ENCODE peak calls at places on chromosome 1, in nine cellular contexts. Y is BJ, O is fibroblast of lung, I is fibroblast of pulmonary artery, F is thoracic aorta, L is skeletal muscle cell, G is fibroblast of the aortic adventitia, J is retinal pigment epithelial cell, W is right atrium auricular region. A is an unnamed sample.
A peak's percentile ranks its signal among the peaks of the same experiment; 100 is the strongest.

GRCh38 chr1:32335951-32336867 is at the start of gene MARCKSL1:
- DNase-seq in Y (no peak), O (peak; percentile 63), I (peak; percentile 73), F (peak; percentile 36), L (no peak), G (peak; percentile 57), J (no peak), W (peak; percentile 85), A (no peak)

GRCh38 chr1:64074767-64075166 is 128.7 kb upstream of the UBE2U start:
- DNase-seq in Y (no peak), O (no peak), I (no peak), F (no peak), L (no peak), G (no peak), J (no peak), W (no peak), A (no peak)

GRCh38 chr1:114154146-114154962 is 685 bp upstream of the SYT6 start:
- DNase-seq in Y (no peak), O (peak; percentile 29), I (peak; percentile 8), F (no peak), L (no peak), G (peak; percentile 13), J (no peak), W (no peak), A (no peak)

GRCh38 chr1:85144351-85144750 is 56.5 kb downstream of the SYDE2 start:
- DNase-seq in Y (no peak), O (no peak), I (no peak), F (no peak), L (no peak), G (no peak), J (no peak), W (no peak), A (no peak)

GRCh38 chr1:201455098-201455497 is 13.9 kb downstream of the PHLDA3 start:
- DNase-seq in Y (no peak), O (no peak), I (no peak), F (no peak), L (no peak), G (no peak), J (no peak), W (no peak), A (no peak)

GRCh38 chr1:6108937-6109636 is 63.4 kb downstream of the KCNAB2 start:
- DNase-seq in Y (no peak), O (peak; percentile 27), I (peak; percentile 52), F (no peak), L (no peak), G (peak; percentile 30), J (peak; percentile 9), W (no peak), A (peak; percentile 15)

GRCh38 chr1:109922326-109922725 is 11.7 kb downstream of the CSF1 start:
- DNase-seq in Y (no peak), O (no peak), I (no peak), F (no peak), L (no peak), G (no peak), J (no peak), W (no peak), A (no peak)

GRCh38 chr1:111707906-111708305 is 31.3 kb downstream of the INKA2 start:
- DNase-seq in Y (no peak), O (peak; percentile 29), I (peak; percentile 35), F (no peak), L (no peak), G (no peak), J (no peak), W (no peak), A (no peak)

GRCh38 chr1:201552941-201553341 is 14.0 kb downstream of the NAV1 start:
- DNase-seq in Y (no peak), O (peak; percentile 86), I (no peak), F (no peak), L (no peak), G (peak; percentile 52), J (no peak), W (no peak), A (no peak)

GRCh38 chr1:6280761-6281451 is 20.0 kb upstream of the GPR153 start:
- DNase-seq in Y (no peak), O (no peak), I (no peak), F (no peak), L (no peak), G (no peak), J (no peak), W (no peak), A (no peak)

GRCh38 chr1:2948751-2949680 is 72.3 kb upstream of the ACTRT2 start:
- DNase-seq in Y (no peak), O (no peak), I (no peak), F (no peak), L (no peak), G (no peak), J (no peak), W (no peak), A (no peak)

GRCh38 chr1:47828965-47829364 is 168.2 kb downstream of the TRABD2B start:
- DNase-seq in Y (no peak), O (no peak), I (no peak), F (no peak), L (no peak), G (no peak), J (no peak), W (no peak), A (no peak)

GRCh38 chr1:114137497-114137896 is 16.2 kb downstream of the SYT6 start:
- DNase-seq in Y (no peak), O (no peak), I (no peak), F (no peak), L (no peak), G (no peak), J (no peak), W (no peak), A (no peak)

GRCh38 chr1:47996406-47997226 is 569 bp downstream of the TRABD2B start:
- DNase-seq in Y (no peak), O (no peak), I (no peak), F (no peak), L (no peak), G (no peak), J (no peak), W (no peak), A (no peak)

GRCh38 chr1:63523738-63524137 is 413 bp downstream of the EFCAB7 start:
- DNase-seq in Y (no peak), O (no peak), I (no peak), F (no peak), L (no peak), G (no peak), J (no peak), W (no peak), A (peak; percentile 2)

GRCh38 chr1:20223659-20224058 is 37.3 kb upstream of the PLA2G2C start:
- DNase-seq in Y (no peak), O (no peak), I (no peak), F (no peak), L (no peak), G (no peak), J (peak; percentile 2), W (no peak), A (no peak)

GRCh38 chr1:114298059-114298458 is 144.4 kb upstream of the SYT6 start:
- DNase-seq in Y (no peak), O (no peak), I (no peak), F (no peak), L (no peak), G (no peak), J (no peak), W (no peak), A (no peak)

GRCh38 chr1:62286778-62287224 is 32.4 kb downstream of the KANK4 start:
- DNase-seq in Y (no peak), O (peak; percentile 36), I (peak; percentile 6), F (no peak), L (no peak), G (no peak), J (no peak), W (no peak), A (no peak)
- H3K4me3 ChIP-seq in Y (no peak overlapping the region), O (no peak overlapping the region), I (no peak overlapping the region), F (peak overlapping the region; percentile 20), L (no peak overlapping the region), G (no peak overlapping the region), J (no peak overlapping the region), W (no peak overlapping the region), A (peak overlapping the region; percentile 4)

GRCh38 chr1:14925336-14926136 is 228.0 kb upstream of the TMEM51 start:
- DNase-seq in Y (no peak), O (no peak), I (no peak), F (no peak), L (no peak), G (no peak), J (no peak), W (no peak), A (no peak)
- H3K4me3 ChIP-seq in Y (peak overlapping the region; percentile 75), O (peak overlapping the region; percentile 60), I (peak overlapping the region; percentile 48), F (peak overlapping the region; percentile 86), L (peak overlapping the region; percentile 58), G (peak overlapping the region; percentile 72), J (peak overlapping the region; percentile 63), W (peak overlapping the region; percentile 48), A (peak overlapping the region; percentile 56)

DNA sequence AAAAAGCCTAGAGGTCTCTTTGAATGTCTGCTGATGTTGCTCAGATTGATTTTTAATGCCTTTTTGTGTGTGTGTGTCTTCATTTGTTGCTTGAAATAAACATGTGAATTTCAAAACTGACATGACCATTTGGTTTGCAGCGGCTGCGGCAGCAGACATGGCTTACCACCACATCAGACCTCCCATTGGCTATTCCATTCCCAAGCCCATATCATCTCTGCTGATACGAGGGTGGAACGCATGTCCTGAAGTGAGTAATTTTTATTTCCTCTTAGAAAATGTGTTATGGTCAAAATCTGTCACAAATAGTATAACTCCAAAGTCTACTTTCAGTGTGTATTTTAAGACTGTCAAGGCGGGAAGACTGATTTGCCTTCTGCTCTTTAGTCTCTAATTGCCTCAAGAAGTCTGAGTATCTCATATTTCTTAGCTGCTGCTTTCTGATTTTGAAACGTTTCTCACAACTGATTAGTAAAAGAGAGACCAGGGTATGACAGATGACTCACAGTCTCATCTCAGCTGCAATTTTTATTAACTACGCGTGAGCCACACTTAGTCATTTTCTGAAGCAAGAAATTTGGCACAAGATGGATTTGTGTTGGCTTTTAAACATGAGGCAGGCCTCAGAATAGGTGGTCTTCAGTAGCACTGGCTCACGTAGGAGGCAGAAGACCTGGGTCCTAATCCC is 49.0 kb downstream of the LRRC53 start:
- DNase-seq in Y (no peak), O (peak; percentile 65), I (peak; percentile 17), F (no peak), L (peak; percentile 37), G (no peak), J (peak; percentile 64), W (no peak), A (no peak)
- H3K4me3 ChIP-seq in Y (no peak overlapping the region), O (no peak overlapping the region), I (no peak overlapping the region), F (no peak overlapping the region), L (no peak overlapping the region), G (no peak overlapping the region), J (no peak overlapping the region), W (no peak overlapping the region), A (no peak overlapping the region)

GRCh38 chr1:243474384-243474851 is 218.6 kb downstream of the SDCCAG8 start:
- DNase-seq in Y (no peak), O (no peak), I (no peak), F (no peak), L (no peak), G (no peak), J (no peak), W (no peak), A (no peak)

GRCh38 chr1:243473281-243474210 is 217.7 kb downstream of the SDCCAG8 start:
- DNase-seq in Y (no peak), O (peak; percentile 42), I (peak; percentile 55), F (no peak), L (no peak), G (peak; percentile 54), J (no peak), W (no peak), A (no peak)

GRCh38 chr1:243471026-243471685 is 215.3 kb downstream of the SDCCAG8 start:
- DNase-seq in Y (no peak), O (no peak), I (no peak), F (no peak), L (no peak), G (no peak), J (no peak), W (no peak), A (no peak)

GRCh38 chr1:243470492-243470891 is 214.7 kb downstream of the SDCCAG8 start:
- DNase-seq in Y (no peak), O (no peak), I (no peak), F (no peak), L (no peak), G (no peak), J (no peak), W (no peak), A (no peak)

GRCh38 chr1:243471754-243472725 is 216.2 kb downstream of the SDCCAG8 start:
- DNase-seq in Y (no peak), O (peak; percentile 68), I (peak; percentile 28), F (no peak), L (no peak), G (no peak), J (no peak), W (no peak), A (no peak)
- H3K4me3 ChIP-seq in Y (no peak overlapping the region), O (no peak overlapping the region), I (no peak overlapping the region), F (no peak overlapping the region), L (no peak overlapping the region), G (no peak overlapping the region), J (no peak overlapping the region), W (no peak overlapping the region), A (no peak overlapping the region)

A was measured in astrocyte of the cerebellum.